ENCODE peak calls at places on chromosomes 16 and 17, in five cellular contexts. C is IMR-90, H is heart left ventricle, Y is tibial artery, A is PC-9. O is an unnamed sample. For H3K4me1, the result is how much of the 10 kb centered on the place peaks cover.

GRCh38 chr16:53502331-53503269 is at the start of gene AKTIP:
- DNase-seq in Y (no peak), H (no peak), C (peak), A (peak), O (no peak)

GRCh38 chr17:28008526-28008925 is 34.0 kb upstream of the NLK start:
- DNase-seq in A (peak), H (peak), C (peak), Y (no peak), O (no peak)

GRCh38 chr16:66695474-66695934 is 1.0 kb downstream of the CMTM4 start:
- DNase-seq in C (no peak), A (no peak), H (no peak), Y (no peak), O (no peak)

GRCh38 chr16:2925951-2926659 is 14.4 kb downstream of the FLYWCH1 start:
- DNase-seq in H (no peak), C (no peak), A (no peak), Y (no peak), O (no peak)

GRCh38 chr17:6327007-6327406 is 107.9 kb downstream of the AIPL1 start:
- DNase-seq in H (peak), C (no peak), A (no peak), Y (no peak), O (no peak)

GRCh38 chr16:56506941-56507340 is 12.9 kb downstream of the BBS2 start:
- DNase-seq in A (peak), Y (no peak), H (no peak), C (peak), O (no peak)

GRCh38 chr16:17382949-17383348 is 87.8 kb downstream of the XYLT1 start:
- DNase-seq in C (no peak), H (no peak), Y (no peak), A (no peak), O (no peak)

GRCh38 chr16:84484579-84485254 is 19.7 kb downstream of the MEAK7 start:
- DNase-seq in C (peak), Y (peak), H (peak), A (no peak), O (peak)

GRCh38 chr17:77146882-77147281 is 6.1 kb downstream of the SEC14L1 start:
- DNase-seq in C (no peak), A (no peak), H (peak), Y (no peak), O (no peak)

GRCh38 chr16:21037736-21038135 is 112.9 kb downstream of the DNAH3 start:
- DNase-seq in Y (no peak), A (no peak), C (no peak), H (no peak), O (no peak)

GRCh38 chr17:12485361-12485911 is 180.3 kb upstream of the MYOCD start:
- DNase-seq in H (no peak), C (peak), Y (no peak), A (no peak), O (no peak)

GRCh38 chr17:40718904-40719303 is 15.4 kb upstream of the KRT24 start:
- DNase-seq in H (no peak), Y (no peak), C (no peak), A (peak), O (no peak)

GRCh38 chr17:56934280-56934679 is 20.4 kb upstream of the TRIM25 start:
- DNase-seq in A (no peak), H (no peak), C (no peak), Y (no peak), O (no peak)

GRCh38 chr17:14214271-14214670 is 22.4 kb downstream of the CDRT15 start:
- DNase-seq in H (no peak), Y (no peak), A (no peak), C (peak), O (no peak)

GRCh38 chr17:68621065-68621464 is 19.9 kb upstream of the FAM20A start:
- DNase-seq in C (no peak), A (no peak), Y (no peak), H (no peak), O (no peak)

GRCh38 chr17:35046740-35047283 is 16.7 kb downstream of the RFFL start:
- DNase-seq in Y (no peak), C (peak), H (no peak), A (peak), O (no peak)

GRCh38 chr17:79716183-79716797 is 14.5 kb upstream of the ENPP7 start:
- DNase-seq in H (no peak), A (no peak), C (no peak), Y (no peak), O (no peak)

GRCh38 chr16:89557230-89557935 is 3.1 kb upstream of the RPL13 start:
- DNase-seq in H (peak), A (peak), C (peak), Y (peak), O (peak)

GRCh38 chr17:30926516-30926915 is 4.8 kb downstream of the ADAP2 start:
- DNase-seq in A (no peak), H (no peak), C (peak), Y (no peak), O (no peak)

GRCh38 chr16:10885246-10885645 is 8.2 kb downstream of the CIITA start:
- DNase-seq in Y (peak), C (no peak), A (no peak), H (no peak), O (no peak)

GRCh38 chr16:84084570-84085270 is 32.0 kb downstream of the MBTPS1 start:
- DNase-seq in C (peak), Y (no peak), H (peak), A (peak), O (no peak)

GRCh38 chr17:46797131-46797530 is 21.4 kb downstream of the WNT3 start:
- DNase-seq in A (no peak), C (no peak), H (no peak), Y (no peak), O (no peak)

GRCh38 chr16:71626858-71627213 is 852 bp downstream of the MARVELD3 start:
- DNase-seq in Y (no peak), C (no peak), H (no peak), A (peak), O (no peak)

GRCh38 chr16:86088816-86089215 is 189.9 kb downstream of the IRF8 start:
- DNase-seq in H (no peak), Y (no peak), A (no peak), C (no peak), O (no peak)

GRCh38 chr17:10270258-10270657 is 71.9 kb upstream of the GAS7 start:
- DNase-seq in A (no peak), Y (no peak), C (no peak), H (no peak), O (peak)

GRCh38 chr17:70855401-70856054 is 686.2 kb downstream of the KCNJ2 start:
- DNase-seq in C (peak), Y (no peak), H (no peak), A (no peak), O (no peak)

GRCh38 chr17:79922161-79922569 is 82.9 kb upstream of the CBX4 start:
- DNase-seq in Y (no peak), C (no peak), A (no peak), H (peak), O (no peak)

GRCh38 chr16:29909398-29909797 is 9.1 kb downstream of the ASPHD1 start:
- DNase-seq in A (no peak), C (peak), H (no peak), Y (no peak), O (no peak)

GRCh38 chr16:31708348-31708747 is 165.3 kb upstream of the ZNF267 start:
- DNase-seq in H (no peak), C (no peak), A (no peak), Y (no peak), O (no peak)

GRCh38 chr17:13601317-13601775 is 383 bp downstream of the HS3ST3A1 start:
- DNase-seq in A (no peak), C (no peak), Y (no peak), H (peak), O (no peak)

GRCh38 chr17:79513206-79513605 is 97.6 kb downstream of the RBFOX3 start:
- DNase-seq in A (no peak), Y (no peak), H (no peak), C (no peak), O (no peak)

DNA sequence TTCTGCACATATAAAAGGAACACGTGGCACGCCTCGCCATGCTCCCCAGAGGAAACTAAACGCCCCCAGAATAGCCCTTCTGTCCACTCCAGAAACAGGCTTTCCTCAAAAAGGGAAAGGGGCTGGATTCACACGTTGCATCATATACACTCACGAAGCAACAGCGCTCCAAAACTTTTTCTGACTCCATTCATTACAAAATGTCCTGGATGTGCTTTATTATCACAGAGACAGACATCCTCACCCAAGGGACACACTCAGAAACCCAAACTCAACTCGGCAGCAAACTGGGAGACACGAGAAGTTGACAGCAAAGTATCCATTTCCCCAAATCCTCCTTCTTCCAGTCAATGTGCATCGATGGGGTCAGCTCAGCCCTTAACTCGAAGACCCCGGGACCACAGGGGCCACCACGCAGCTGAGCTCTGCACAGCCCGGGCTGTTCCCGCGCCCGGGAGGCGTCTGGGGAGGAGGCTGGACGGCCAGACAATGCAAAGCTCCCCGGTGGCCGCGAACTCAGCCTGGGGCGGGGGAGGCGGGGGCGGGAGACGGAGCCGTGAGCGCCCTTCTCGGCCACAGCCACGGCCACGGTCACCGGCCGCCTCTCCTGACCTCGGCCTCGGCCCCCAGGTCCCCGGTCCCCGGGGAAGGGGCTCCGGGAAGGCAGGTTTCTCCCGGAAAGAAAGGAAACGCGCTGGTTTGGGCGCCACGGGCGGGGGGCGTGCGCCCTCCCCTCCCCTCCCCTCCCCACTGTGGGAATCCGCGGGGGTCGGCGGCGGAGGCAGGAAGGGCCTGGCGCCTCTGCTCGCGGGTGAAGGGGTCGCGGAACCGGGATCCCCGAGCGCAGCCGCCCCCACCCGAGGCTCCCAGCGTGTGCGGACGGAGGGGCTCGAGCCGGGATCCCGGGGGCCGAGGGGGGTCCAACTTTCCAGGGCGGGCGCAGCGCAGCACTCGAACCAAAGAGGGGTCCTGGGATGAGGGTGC is 1.2 kb downstream of the NXN start:
- DNase-seq in A (no peak), C (peak), H (peak), Y (no peak), O (no peak)
- H3K4me3 ChIP-seq in A (peak), C (peak), H (peak), Y (peak), O (peak)

GRCh38 chr16:397736-398332 is 835 bp downstream of the NME4 start:
- DNase-seq in H (peak), C (peak), Y (peak), A (no peak), O (peak)
- TF ChIP-seq CTCF in H (peak), C (peak), Y (peak), A (no peak), O (peak)

GRCh38 chr17:43915561-43915960 is 8.2 kb upstream of the MPP2 start:
- DNase-seq in A (no peak), C (peak), H (no peak), Y (no peak), O (no peak)

GRCh38 chr17:43914451-43914850 is 7.1 kb upstream of the MPP2 start:
- DNase-seq in A (no peak), C (no peak), Y (no peak), H (no peak), O (no peak)

GRCh38 chr17:43916385-43916784 is 9.0 kb upstream of the MPP2 start:
- DNase-seq in A (no peak), Y (no peak), C (no peak), H (no peak), O (no peak)

GRCh38 chr17:43912635-43913304 is 5.4 kb upstream of the MPP2 start:
- DNase-seq in A (no peak), H (no peak), C (no peak), Y (no peak), O (no peak)

DNA sequence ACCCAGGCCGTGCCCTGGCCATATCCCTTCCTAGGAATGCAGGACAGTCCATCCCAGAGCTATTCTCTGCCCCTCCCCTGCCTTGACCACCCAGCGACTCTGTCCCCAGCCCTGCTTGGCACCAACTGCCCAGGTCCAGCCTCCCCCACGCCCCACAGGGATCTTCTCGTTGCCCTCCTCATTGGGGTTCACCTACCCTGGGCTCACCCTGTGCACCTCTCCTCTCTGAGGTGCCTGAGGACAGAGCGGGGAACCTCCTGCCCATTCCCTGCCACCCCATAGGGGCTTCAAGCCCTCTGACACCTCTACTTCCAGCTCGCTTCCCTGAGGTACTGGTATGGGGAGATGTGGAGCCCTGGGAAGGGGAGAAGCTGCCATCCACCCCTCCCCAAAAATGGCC is 6.2 kb upstream of the MPP2 start:
- DNase-seq in A (no peak), H (no peak), C (no peak), Y (no peak), O (no peak)
- H3K4me1 ChIP-seq in A (under half), H (under half), C (under half), Y (under half), O (under half)

GRCh38 chr17:2253362-2253761 is 50.2 kb downstream of the SMG6 start:
- DNase-seq in A (no peak), Y (no peak), C (no peak), H (no peak), O (no peak)
- H3K4me3 ChIP-seq in A (no peak), Y (no peak), C (no peak), H (no peak), O (no peak)

DNA sequence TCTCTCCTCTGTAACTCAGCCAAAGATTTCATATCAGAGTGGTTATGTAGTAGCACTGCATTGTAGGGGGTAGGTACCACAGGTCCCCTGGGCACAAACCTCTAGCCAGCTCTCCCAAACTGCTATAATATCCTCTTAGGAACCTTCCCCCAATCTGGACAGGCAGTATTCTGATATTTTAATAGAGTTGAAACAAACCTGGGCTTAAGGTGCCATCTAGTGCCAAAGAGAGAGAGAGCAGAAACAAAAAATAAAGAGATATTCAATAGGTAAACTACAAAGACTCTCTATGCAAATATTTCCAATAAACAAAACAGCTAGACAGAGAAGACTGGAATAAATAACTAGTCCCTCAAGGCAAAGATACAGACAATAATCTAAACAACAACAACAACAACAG is 1070.0 kb downstream of the CDH11 start:
- DNase-seq in H (no peak), A (no peak), Y (no peak), C (no peak), O (no peak)
- TF ChIP-seq CTCF in H (peak), A (peak), Y (no peak), C (peak), O (no peak)

GRCh38 chr17:75344664-75345063 is 55.4 kb upstream of the SLC25A19 start:
- DNase-seq in C (peak), Y (no peak), H (no peak), A (no peak), O (no peak)
- H3K4me1 ChIP-seq in C (under half), Y (under half), H (half or more), A (under half), O (half or more)

DNA sequence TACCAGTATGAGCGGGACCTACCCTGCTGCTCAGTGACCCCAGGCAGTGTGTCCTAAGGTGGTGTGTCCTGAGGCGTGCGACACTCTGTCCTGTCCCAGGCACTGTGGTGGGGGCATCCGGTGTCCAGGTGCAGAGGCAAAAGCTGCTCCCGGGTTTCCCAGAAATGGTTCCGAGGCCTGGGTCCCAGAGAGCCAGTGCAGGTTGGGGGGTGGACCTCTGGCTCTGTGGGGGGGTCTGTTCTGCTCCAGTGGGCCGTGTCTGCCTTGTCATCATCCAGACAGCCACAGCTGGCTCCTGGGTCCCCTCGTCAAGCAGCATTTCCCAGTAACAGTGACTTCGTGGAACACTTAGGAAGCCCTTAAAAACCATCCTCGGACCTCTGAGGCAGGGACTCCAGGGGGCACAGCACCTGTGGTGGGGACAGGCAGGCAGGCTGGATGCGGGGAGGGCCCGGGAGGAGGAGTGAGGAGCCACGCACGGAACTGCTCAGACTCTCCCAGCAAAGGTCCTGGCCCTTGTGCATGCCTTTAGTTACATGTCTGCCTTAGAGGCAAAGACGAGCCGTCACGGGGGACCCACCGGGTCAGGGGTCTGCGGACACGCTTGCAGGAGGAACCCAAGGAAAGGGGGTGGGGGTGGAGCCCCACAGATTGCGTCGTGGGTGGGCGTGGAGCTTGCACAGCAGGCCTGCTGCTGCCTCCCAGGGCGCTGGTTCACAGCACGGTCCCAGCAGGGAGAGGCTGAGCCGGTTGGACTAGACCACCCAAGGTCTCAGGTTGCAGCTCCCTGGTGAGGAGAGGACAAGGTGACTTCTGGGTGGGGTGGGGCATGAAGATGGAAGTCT is 5.6 kb downstream of the SLC16A3 start:
- DNase-seq in Y (no peak), C (no peak), A (peak), H (peak), O (no peak)
- H3K4me3 ChIP-seq in Y (no peak), C (no peak), A (peak), H (no peak), O (no peak)

GRCh38 chr16:87636050-87636684 is 33.9 kb downstream of the JPH3 start:
- DNase-seq in C (peak), Y (peak), A (peak), H (peak), O (peak)
- TF ChIP-seq CTCF in C (peak), Y (peak), A (peak), H (peak), O (peak)

O was measured in right atrium auricular region.